ENCODE peak calls at places on chromosomes 13 and 19, in nine cellular contexts. P is fibroblast of mammary gland, J is GM13976, D is colonic mucosa, V is NCI-H748 treated with DMSO at 0.1 percent for 48 hours, F is NCI-H1105 treated with DMSO at 0.1 percent for 48 hours, X is KG1, R is HTR-8/SVneo, Y is testis. I is an unnamed sample.

GRCh38 chr19:23002690-23003422 is at the start of gene ZNF728:
- DNase-seq in V (no peak), R (no peak), Y (peak; percentile 98), D (peak; percentile 22), P (peak; percentile 16), F (no peak), J (peak; percentile 11), X (no peak), I (peak; percentile 43)

GRCh38 chr19:49859838-49860715 is 7.3 kb downstream of the PNKP start:
- DNase-seq in J (no peak), V (no peak), X (no peak), P (no peak), F (no peak), D (no peak), Y (peak; percentile 54), R (no peak), I (no peak)

GRCh38 chr13:27425151-27425917 is 915 bp downstream of the GTF3A start:
- DNase-seq in J (no peak), R (no peak), P (peak; percentile 42), D (peak; percentile 40), V (no peak), Y (no peak), X (peak; percentile 41), F (no peak), I (no peak)

GRCh38 chr19:33125929-33126388 is 6.0 kb upstream of the WDR88 start:
- DNase-seq in P (peak; percentile 64), Y (peak; percentile 63), X (peak; percentile 4), V (peak; percentile 49), F (peak; percentile 68), R (peak; percentile 72), J (peak; percentile 83), D (peak; percentile 45), I (peak; percentile 31)

GRCh38 chr19:33227242-33227650 is 1.6 kb upstream of the SLC7A10 start:
- DNase-seq in X (no peak), R (peak; percentile 58), J (no peak), D (no peak), V (no peak), Y (no peak), F (no peak), P (peak; percentile 14), I (no peak)

GRCh38 chr19:45752639-45753038 is 16.4 kb downstream of the SIX5 start:
- DNase-seq in P (peak; percentile 95), X (no peak), V (no peak), R (no peak), F (no peak), J (no peak), D (no peak), Y (no peak), I (no peak)

GRCh38 chr13:60175571-60175970 is 11.8 kb upstream of the DIAPH3 start:
- DNase-seq in F (no peak), P (no peak), X (no peak), V (no peak), R (no peak), Y (no peak), J (no peak), D (no peak), I (no peak)

GRCh38 chr19:14507704-14508246 is 10.4 kb downstream of the DNAJB1 start:
- DNase-seq in F (no peak), J (no peak), X (no peak), Y (no peak), V (no peak), R (no peak), D (no peak), P (peak; percentile 49), I (no peak)

GRCh38 chr13:38648912-38649311 is 38.0 kb upstream of the FREM2 start:
- DNase-seq in D (no peak), F (no peak), P (no peak), X (no peak), Y (no peak), R (no peak), J (no peak), V (no peak), I (no peak)

GRCh38 chr13:72384879-72385278 is 342.6 kb downstream of the MZT1 start:
- DNase-seq in D (no peak), X (no peak), V (no peak), P (peak; percentile 47), R (no peak), J (no peak), F (no peak), Y (peak; percentile 16), I (no peak)

GRCh38 chr13:91369432-91369831 is 21.9 kb downstream of the MIR17HG start:
- DNase-seq in P (peak; percentile 49), D (no peak), V (no peak), F (no peak), R (no peak), X (no peak), Y (no peak), J (no peak), I (no peak)

GRCh38 chr13:104132849-104133248 is 1066.6 kb upstream of the SLC10A2 start:
- DNase-seq in F (no peak), P (no peak), J (no peak), Y (no peak), R (no peak), V (no peak), D (no peak), X (no peak), I (no peak)

GRCh38 chr13:97194473-97194872 is 27.7 kb upstream of the MBNL2 start:
- DNase-seq in J (no peak), F (no peak), V (no peak), X (no peak), Y (peak; percentile 55), R (peak; percentile 3), D (no peak), P (peak; percentile 18), I (no peak)

GRCh38 chr19:16850133-16850532 is 20.9 kb downstream of the SIN3B start:
- DNase-seq in D (no peak), P (peak; percentile 61), X (no peak), R (no peak), F (no peak), Y (no peak), J (no peak), V (no peak), I (no peak)

GRCh38 chr19:54155694-54156093 is 3.8 kb downstream of the LENG1 start:
- DNase-seq in F (no peak), D (no peak), J (no peak), Y (no peak), V (no peak), P (no peak), R (no peak), X (no peak), I (no peak)

GRCh38 chr19:16542894-16543498 is 759 bp upstream of the CHERP start:
- DNase-seq in F (no peak), D (no peak), R (no peak), J (no peak), X (peak; percentile 22), Y (no peak), P (peak; percentile 12), V (no peak), I (no peak)

GRCh38 chr19:23974941-23975340 is 60.3 kb downstream of the ZNF726 start:
- DNase-seq in R (no peak), J (no peak), F (no peak), P (no peak), V (no peak), D (no peak), X (no peak), Y (no peak), I (no peak)